ENCODE peak calls at places on chromosomes 13 and 19, in four cellular contexts. I, P, G and O are unnamed samples.

GRCh38 chr13:41900918-41901317 is 60.0 kb downstream of the VWA8 start:
- DNase-seq in I (no peak), P (no peak), G (no peak), O (peak)

GRCh38 chr13:106151056-106151699 is 384.3 kb downstream of the EFNB2 start:
- DNase-seq in I (no peak), P (no peak), G (no peak), O (no peak)

GRCh38 chr13:111251646-111252448 is 68.6 kb upstream of the TEX29 start:
- DNase-seq in I (no peak), P (no peak), G (no peak), O (no peak)

GRCh38 chr13:50244913-50245574 is 229.8 kb downstream of the KCNRG start:
- DNase-seq in I (peak), P (peak), G (no peak), O (peak)

GRCh38 chr19:35518313-35518712 is 4.9 kb upstream of the DMKN start:
- DNase-seq in I (no peak), P (no peak), G (no peak), O (no peak)

GRCh38 chr19:33261511-33262192 is 36.0 kb upstream of the SLC7A10 start:
- DNase-seq in I (no peak), P (no peak), G (no peak), O (no peak)

GRCh38 chr19:49939721-49940481 is 10.6 kb upstream of the NUP62 start:
- DNase-seq in I (no peak), P (no peak), G (no peak), O (no peak)

GRCh38 chr13:109131698-109132257 is 502.4 kb downstream of the MYO16 start:
- DNase-seq in I (no peak), P (peak), G (no peak), O (no peak)

GRCh38 chr13:99063952-99064351 is 86.1 kb upstream of the DOCK9 start:
- DNase-seq in I (no peak), P (no peak), G (no peak), O (no peak)

GRCh38 chr19:47284324-47284899 is 9.7 kb downstream of the INAFM1 start:
- DNase-seq in I (peak), P (no peak), G (peak), O (peak)

GRCh38 chr13:31629085-31629785 is 110.1 kb upstream of the RXFP2 start:
- DNase-seq in I (no peak), P (no peak), G (no peak), O (no peak)

GRCh38 chr13:31890946-31891345 is 140.6 kb upstream of the FRY start:
- DNase-seq in I (no peak), P (no peak), G (no peak), O (no peak)

GRCh38 chr13:111531505-111531904 is 211.1 kb downstream of the TEX29 start:
- DNase-seq in I (no peak), P (no peak), G (no peak), O (no peak)

GRCh38 chr19:58046856-58047255 is 12.2 kb upstream of the ZNF135 start:
- DNase-seq in I (no peak), P (no peak), G (no peak), O (no peak)

DNA sequence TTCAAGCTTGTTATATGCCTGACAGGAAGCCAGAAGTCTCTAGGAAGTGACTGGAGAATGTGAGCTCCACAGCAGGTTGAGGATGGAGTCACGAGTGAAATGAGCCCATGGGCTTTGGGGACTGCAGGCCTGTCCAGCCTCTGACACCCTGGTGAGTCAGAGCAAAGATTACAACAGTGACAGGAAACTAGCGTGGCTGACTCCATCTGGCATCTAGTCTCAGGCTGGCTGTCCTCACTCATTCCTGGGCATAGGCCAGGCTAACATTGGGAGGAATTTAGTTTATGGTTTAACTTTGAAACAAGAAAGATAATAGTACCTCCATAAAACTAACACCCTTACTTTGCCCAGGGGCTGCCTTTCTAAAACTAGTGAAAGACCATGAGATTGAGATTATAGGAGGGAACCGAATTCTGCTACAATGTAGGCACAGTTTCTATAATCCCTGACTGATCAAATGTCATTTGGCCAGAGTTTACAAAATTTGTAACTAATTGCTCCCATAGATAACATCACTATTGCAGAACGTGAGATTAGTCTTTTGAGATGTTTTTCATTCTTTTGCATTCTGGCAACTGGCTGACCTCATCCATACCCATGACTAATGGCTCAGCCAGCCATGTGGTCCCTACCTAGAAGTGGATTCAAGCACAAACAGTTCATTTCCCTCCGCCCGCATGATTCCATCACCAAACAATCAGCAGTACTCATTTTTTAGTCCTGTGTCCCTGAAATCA is 28.4 kb downstream of the PSG1 start:
- DNase-seq in I (no peak), P (no peak), G (no peak), O (peak)
- TF ChIP-seq HDAC6 in I (no peak), P (no peak), G (no peak), O (no peak)

DNA sequence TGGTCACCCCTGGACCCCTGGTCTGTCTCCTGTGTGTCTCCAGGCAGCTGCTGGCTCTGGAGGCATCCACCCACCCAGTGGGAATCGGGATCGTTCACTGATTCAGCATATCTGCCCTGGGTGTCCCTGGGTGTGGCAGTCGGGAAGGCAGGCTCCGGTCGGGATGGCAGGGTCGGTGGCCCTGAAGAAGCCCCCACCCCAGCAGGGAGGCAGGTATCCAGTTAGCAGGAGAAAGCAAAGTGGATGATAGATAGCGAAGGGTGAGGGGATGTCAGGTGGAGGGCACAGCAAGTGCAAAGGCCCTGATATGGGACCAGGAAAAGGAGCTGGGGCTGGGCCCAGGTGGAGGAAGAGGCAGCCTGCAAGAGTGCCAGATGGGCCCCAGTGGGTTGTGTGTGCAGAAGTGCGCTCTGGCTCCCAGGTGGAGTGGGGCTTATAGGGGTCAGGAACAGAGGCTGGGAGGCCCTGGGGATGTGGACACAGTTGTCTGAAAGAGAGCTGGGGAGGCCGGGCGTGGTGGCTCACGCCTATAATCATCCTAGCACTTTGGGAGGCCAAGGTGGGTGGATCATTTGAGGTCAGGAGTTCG is 2.3 kb downstream of the SSBP4 start:
- DNase-seq in I (no peak), P (no peak), G (no peak), O (no peak)
- TF ChIP-seq HDAC6 in I (no peak), P (no peak), G (no peak), O (no peak)

GRCh38 chr19:2542341-2543069 is 66.6 kb downstream of the GADD45B start:
- DNase-seq in I (no peak), P (no peak), G (no peak), O (peak)

GRCh38 chr19:2543463-2544442 is 67.8 kb downstream of the GADD45B start:
- DNase-seq in I (peak), P (no peak), G (peak), O (peak)

GRCh38 chr19:2546128-2547032 is 70.5 kb downstream of the GADD45B start:
- DNase-seq in I (peak), P (no peak), G (peak), O (peak)

GRCh38 chr19:2547033-2547680 is 71.2 kb downstream of the GADD45B start:
- DNase-seq in I (no peak), P (no peak), G (no peak), O (peak)

GRCh38 chr19:2544576-2545415 is 68.9 kb downstream of the GADD45B start:
- DNase-seq in I (no peak), P (no peak), G (no peak), O (no peak)
- TF ChIP-seq HDAC6 in I (no peak), P (no peak), G (no peak), O (no peak)

GRCh38 chr19:50977626-50978025 is 6.1 kb downstream of the KLK7 start:
- DNase-seq in I (no peak), P (no peak), G (no peak), O (peak)

GRCh38 chr19:50978772-50979390 is 4.8 kb downstream of the KLK7 start:
- DNase-seq in I (no peak), P (no peak), G (no peak), O (no peak)

GRCh38 chr19:50972795-50973376 is 3.5 kb upstream of the KLK6 start:
- DNase-seq in I (no peak), P (no peak), G (no peak), O (no peak)

GRCh38 chr19:50974702-50975555 is 5.5 kb upstream of the KLK6 start:
- DNase-seq in I (no peak), P (no peak), G (no peak), O (no peak)

GRCh38 chr19:50975766-50976165 is 6.4 kb upstream of the KLK6 start:
- DNase-seq in I (no peak), P (no peak), G (no peak), O (no peak)
- TF ChIP-seq HDAC6 in I (no peak), P (no peak), G (no peak), O (no peak)

GRCh38 chr19:6610934-6611370 is 20.0 kb upstream of the CD70 start:
- DNase-seq in I (no peak), P (no peak), G (no peak), O (no peak)
- TF ChIP-seq HDAC6 in I (no peak), P (no peak), G (no peak), O (no peak)

GRCh38 chr19:16472992-16473391 is 1.2 kb upstream of the EPS15L1 start:
- DNase-seq in I (no peak), P (no peak), G (no peak), O (no peak)

GRCh38 chr19:16470541-16470910 is 1.2 kb downstream of the EPS15L1 start:
- DNase-seq in I (no peak), P (no peak), G (no peak), O (no peak)

GRCh38 chr19:16473875-16474397 is 2.2 kb upstream of the EPS15L1 start:
- DNase-seq in I (no peak), P (no peak), G (no peak), O (no peak)

GRCh38 chr19:16467581-16467980 is 4.2 kb downstream of the EPS15L1 start:
- DNase-seq in I (no peak), P (no peak), G (no peak), O (no peak)

DNA sequence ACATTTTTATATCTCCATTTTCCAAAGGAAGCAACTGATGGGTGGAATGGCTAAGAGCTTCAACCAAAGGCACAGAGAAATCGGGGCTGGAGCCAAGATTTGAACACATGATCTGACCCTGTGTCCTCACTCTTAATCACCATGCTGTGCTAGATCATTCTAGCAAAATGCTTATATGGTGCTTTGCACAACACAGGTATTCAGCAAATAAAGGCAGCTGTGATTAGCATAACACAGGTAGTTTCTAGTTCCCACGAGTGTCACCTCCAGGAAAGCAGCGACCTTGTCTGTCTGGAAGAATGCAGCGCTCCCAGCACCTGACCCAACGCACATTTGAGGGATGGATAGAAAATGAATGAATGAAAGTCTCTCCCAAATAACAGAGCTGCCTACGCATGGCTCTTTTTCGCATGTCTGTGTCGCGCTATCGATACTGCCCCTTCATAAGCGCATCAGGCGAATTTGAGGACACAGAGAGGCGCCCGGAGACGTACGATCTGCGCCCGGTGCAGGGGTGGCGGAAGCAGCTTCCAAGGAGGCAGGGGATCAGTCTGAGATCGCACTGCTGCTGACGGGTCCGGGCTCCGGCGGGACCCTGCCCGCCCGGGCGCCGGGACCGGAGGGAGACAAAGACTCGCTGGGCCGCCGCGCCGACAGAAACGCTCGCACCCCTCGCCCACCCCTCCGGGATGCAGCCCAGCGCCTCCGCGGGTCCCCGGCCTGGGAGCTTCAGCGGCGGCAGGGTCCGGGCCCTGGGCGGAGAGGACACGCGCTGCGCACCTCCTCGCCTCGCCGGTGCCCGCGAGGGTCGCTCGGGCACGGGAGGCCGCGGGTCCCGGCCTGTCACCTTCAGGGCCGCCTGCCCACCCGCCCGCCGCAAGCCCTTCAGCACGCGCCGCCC is 609 bp downstream of the EPS15L1 start:
- DNase-seq in I (no peak), P (no peak), G (peak), O (no peak)
- TF ChIP-seq HDAC6 in I (no peak), P (no peak), G (no peak), O (no peak)

GRCh38 chr13:35714588-35714987 is 238.1 kb upstream of the MAB21L1 start:
- DNase-seq in I (no peak), P (no peak), G (peak), O (no peak)

GRCh38 chr13:35716644-35717170 is 240.2 kb upstream of the MAB21L1 start:
- DNase-seq in I (no peak), P (no peak), G (no peak), O (no peak)

GRCh38 chr13:35714096-35714495 is 237.6 kb upstream of the MAB21L1 start:
- DNase-seq in I (no peak), P (no peak), G (no peak), O (no peak)

GRCh38 chr13:35718084-35718483 is 241.6 kb upstream of the MAB21L1 start:
- DNase-seq in I (no peak), P (no peak), G (no peak), O (no peak)

DNA sequence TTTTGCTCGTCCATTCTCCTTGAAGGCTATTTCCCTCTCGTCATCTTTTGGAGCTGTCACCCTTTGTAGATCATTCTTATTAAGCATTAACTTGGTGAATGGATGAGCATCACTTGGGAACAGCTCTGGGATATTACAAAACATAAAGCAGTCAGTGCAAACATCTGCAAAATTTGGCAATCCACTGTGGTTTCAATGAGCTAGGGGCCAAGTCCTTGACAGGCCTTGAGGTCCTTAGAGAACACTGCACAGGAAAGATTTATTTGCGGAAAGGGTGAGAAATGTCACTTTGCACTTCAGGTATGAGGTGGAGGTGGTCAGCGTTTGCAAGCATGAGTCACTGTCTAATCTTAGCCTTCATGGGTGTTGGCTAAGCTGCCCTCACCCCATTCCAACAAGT is 239.7 kb upstream of the MAB21L1 start:
- DNase-seq in I (no peak), P (no peak), G (no peak), O (no peak)
- TF ChIP-seq HDAC6 in I (no peak), P (no peak), G (no peak), O (no peak)